ENCODE peak calls at places on chromosomes 13 and 19, in six cellular contexts. One of them, this sample, is unnamed.

GRCh38 chr19:3338541-3339181 is 27.7 kb upstream of the NFIC start:
- DNase-seq in A549: no peak
- DNase-seq in thoracic aorta: no peak
- DNase-seq in CD8-positive, alpha-beta T cell: peak; percentile 71
- DNase-seq in right lobe of liver: peak; percentile 57
- DNase-seq in psoas muscle: no peak
- DNase-seq in this sample: peak; percentile 90

GRCh38 chr19:6272913-6273600 is 6.7 kb downstream of the MLLT1 start:
- DNase-seq in A549: no peak
- DNase-seq in thoracic aorta: no peak
- DNase-seq in CD8-positive, alpha-beta T cell: no peak
- DNase-seq in right lobe of liver: no peak
- DNase-seq in psoas muscle: no peak
- DNase-seq in this sample: no peak

GRCh38 chr19:2261438-2262172 is 5.4 kb upstream of the JSRP1 start:
- DNase-seq in A549: peak; percentile 56
- DNase-seq in thoracic aorta: no peak
- DNase-seq in CD8-positive, alpha-beta T cell: peak; percentile 59
- DNase-seq in right lobe of liver: no peak
- DNase-seq in psoas muscle: peak; percentile 76
- DNase-seq in this sample: peak; percentile 51

GRCh38 chr13:111861766-111862366 is 205.1 kb upstream of the SOX1 start:
- DNase-seq in A549: no peak
- DNase-seq in thoracic aorta: no peak
- DNase-seq in CD8-positive, alpha-beta T cell: no peak
- DNase-seq in right lobe of liver: no peak
- DNase-seq in psoas muscle: no peak
- DNase-seq in this sample: no peak

GRCh38 chr13:99987180-99988047 is 5.8 kb downstream of the ZIC2 start:
- DNase-seq in A549: no peak
- DNase-seq in thoracic aorta: no peak
- DNase-seq in CD8-positive, alpha-beta T cell: no peak
- DNase-seq in right lobe of liver: no peak
- DNase-seq in psoas muscle: no peak
- DNase-seq in this sample: no peak

GRCh38 chr13:73059460-73060250 is 850 bp downstream of the KLF5 start:
- DNase-seq in A549: no peak
- DNase-seq in thoracic aorta: no peak
- DNase-seq in CD8-positive, alpha-beta T cell: peak; percentile 48
- DNase-seq in right lobe of liver: peak; percentile 82
- DNase-seq in psoas muscle: peak; percentile 85
- DNase-seq in this sample: peak; percentile 82

GRCh38 chr19:45130888-45131615 is 29.7 kb downstream of the NKPD1 start:
- DNase-seq in A549: peak; percentile 54
- DNase-seq in thoracic aorta: no peak
- DNase-seq in CD8-positive, alpha-beta T cell: no peak
- DNase-seq in right lobe of liver: peak; percentile 47
- DNase-seq in psoas muscle: no peak
- DNase-seq in this sample: no peak

GRCh38 chr13:36536546-36536945 is 104.3 kb downstream of the CCNA1 start:
- DNase-seq in A549: no peak
- DNase-seq in thoracic aorta: no peak
- DNase-seq in CD8-positive, alpha-beta T cell: no peak
- DNase-seq in right lobe of liver: no peak
- DNase-seq in psoas muscle: no peak
- DNase-seq in this sample: no peak

GRCh38 chr19:47564081-47564480 is 8.9 kb downstream of the ZNF541 start:
- DNase-seq in A549: no peak
- DNase-seq in thoracic aorta: no peak
- DNase-seq in CD8-positive, alpha-beta T cell: no peak
- DNase-seq in right lobe of liver: no peak
- DNase-seq in psoas muscle: no peak
- DNase-seq in this sample: peak; percentile 69

GRCh38 chr13:103066991-103067390 is 774 bp upstream of the SLC10A2 start:
- DNase-seq in A549: no peak
- DNase-seq in thoracic aorta: no peak
- DNase-seq in CD8-positive, alpha-beta T cell: no peak
- DNase-seq in right lobe of liver: no peak
- DNase-seq in psoas muscle: no peak
- DNase-seq in this sample: no peak

GRCh38 chr13:97301382-97302095 is 79.4 kb downstream of the MBNL2 start:
- DNase-seq in A549: no peak
- DNase-seq in thoracic aorta: no peak
- DNase-seq in CD8-positive, alpha-beta T cell: no peak
- DNase-seq in right lobe of liver: no peak
- DNase-seq in psoas muscle: no peak
- DNase-seq in this sample: no peak

GRCh38 chr13:23644527-23644926 is 74.3 kb downstream of the TNFRSF19 start:
- DNase-seq in A549: no peak
- DNase-seq in thoracic aorta: no peak
- DNase-seq in CD8-positive, alpha-beta T cell: no peak
- DNase-seq in right lobe of liver: no peak
- DNase-seq in psoas muscle: no peak
- DNase-seq in this sample: no peak

GRCh38 chr13:70960841-70961443 is 852.7 kb upstream of the KLHL1 start:
- DNase-seq in A549: peak; percentile 14
- DNase-seq in thoracic aorta: no peak
- DNase-seq in CD8-positive, alpha-beta T cell: no peak
- DNase-seq in right lobe of liver: no peak
- DNase-seq in psoas muscle: no peak
- DNase-seq in this sample: no peak
- TF ChIP-seq CTCF in A549: peak; percentile 48
- TF ChIP-seq CTCF in thoracic aorta: no peak
- TF ChIP-seq CTCF in CD8-positive, alpha-beta T cell: no peak
- TF ChIP-seq CTCF in right lobe of liver: peak; percentile 68
- TF ChIP-seq CTCF in psoas muscle: peak; percentile 37
- TF ChIP-seq CTCF in this sample: peak; percentile 54

DNA sequence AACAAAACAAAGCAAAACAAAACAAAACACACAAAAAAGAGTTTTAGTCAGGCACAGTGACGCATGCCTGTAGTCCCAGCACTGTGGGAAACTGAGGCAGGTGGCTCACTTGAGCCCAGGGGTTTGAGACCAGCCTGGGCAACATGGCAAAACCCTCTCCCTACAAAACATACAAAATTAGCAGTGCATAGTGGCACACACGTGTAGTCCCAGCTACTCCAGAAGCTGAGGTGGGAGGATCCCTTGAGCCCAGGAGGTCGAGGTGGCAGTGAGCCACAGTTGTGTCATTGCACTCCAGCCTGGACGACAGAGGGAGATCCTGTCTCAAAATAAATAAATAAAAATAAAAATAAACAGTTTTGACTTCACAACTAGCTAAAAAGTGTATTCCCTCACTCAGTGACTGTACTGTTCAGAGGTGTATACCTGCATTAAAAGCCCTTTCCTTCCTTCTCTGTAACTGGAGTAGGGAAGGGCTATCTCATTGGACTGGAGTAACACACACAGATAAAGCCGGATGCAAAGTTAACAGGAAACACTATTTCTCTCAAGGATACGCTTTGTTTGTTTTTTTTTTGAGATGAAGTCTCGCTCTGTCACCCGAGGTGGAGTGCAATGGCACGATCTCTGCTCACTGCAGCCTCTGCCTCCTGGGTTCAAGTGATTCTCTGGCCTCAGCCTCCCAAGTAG is 3.7 kb upstream of the BAX start:
- DNase-seq in A549: no peak
- DNase-seq in thoracic aorta: no peak
- DNase-seq in CD8-positive, alpha-beta T cell: no peak
- DNase-seq in right lobe of liver: no peak
- DNase-seq in psoas muscle: no peak
- DNase-seq in this sample: no peak
- H3K27ac ChIP-seq in A549: no peak overlapping the region
- H3K27ac ChIP-seq in thoracic aorta: no peak overlapping the region
- H3K27ac ChIP-seq in CD8-positive, alpha-beta T cell: no peak overlapping the region
- H3K27ac ChIP-seq in right lobe of liver: no peak overlapping the region
- H3K27ac ChIP-seq in psoas muscle: no peak overlapping the region
- H3K27ac ChIP-seq in this sample: no peak overlapping the region

DNA sequence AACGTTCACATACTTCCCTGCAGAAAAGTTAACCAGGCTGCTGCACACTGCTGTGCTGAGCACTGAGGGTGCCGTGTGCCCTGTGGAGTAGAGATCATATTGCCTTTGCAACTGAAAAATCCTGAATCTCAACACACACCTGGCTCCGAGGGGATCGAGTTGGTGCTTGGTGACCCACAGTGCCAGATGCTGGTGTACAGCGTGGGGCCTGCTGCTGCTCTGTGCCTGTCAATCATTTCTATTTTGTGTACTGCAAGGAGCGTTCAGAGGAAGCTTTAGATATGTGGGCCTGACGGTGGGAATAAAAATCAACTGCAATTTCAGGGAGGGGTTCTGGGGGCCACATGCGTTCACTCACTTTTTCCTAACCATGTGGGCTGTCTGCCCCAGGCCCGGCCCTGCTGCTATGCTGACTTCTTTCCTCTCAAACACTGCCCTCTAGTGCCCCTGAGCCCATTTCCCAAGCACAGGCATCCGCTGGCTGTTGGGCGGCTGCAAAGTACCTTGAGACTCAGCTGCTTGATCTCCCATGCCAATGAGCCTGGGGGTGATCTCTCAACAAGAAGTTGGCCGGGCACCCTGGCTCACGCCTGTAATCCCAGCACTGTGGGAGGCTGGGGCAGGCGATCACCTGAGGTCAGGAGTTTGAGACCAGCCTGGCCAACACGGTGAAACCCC is 9.7 kb upstream of the LENG8 start:
- DNase-seq in A549: peak; percentile 64
- DNase-seq in thoracic aorta: no peak
- DNase-seq in CD8-positive, alpha-beta T cell: no peak
- DNase-seq in right lobe of liver: no peak
- DNase-seq in psoas muscle: no peak
- DNase-seq in this sample: peak; percentile 98
- TF ChIP-seq CTCF in A549: peak; percentile 51
- TF ChIP-seq CTCF in thoracic aorta: no peak
- TF ChIP-seq CTCF in CD8-positive, alpha-beta T cell: no peak
- TF ChIP-seq CTCF in right lobe of liver: peak; percentile 35
- TF ChIP-seq CTCF in psoas muscle: no peak
- TF ChIP-seq CTCF in this sample: peak; percentile 60

GRCh38 chr13:43786766-43787517 is at the start of gene ENOX1:
- DNase-seq in A549: peak; percentile 54
- DNase-seq in thoracic aorta: no peak
- DNase-seq in CD8-positive, alpha-beta T cell: no peak
- DNase-seq in right lobe of liver: peak; percentile 46
- DNase-seq in psoas muscle: peak; percentile 80
- DNase-seq in this sample: peak; percentile 38
- H3K27ac ChIP-seq in A549: peak within 1 kb of the TSS; percentile 63
- H3K27ac ChIP-seq in thoracic aorta: no peak within 1 kb of the TSS
- H3K27ac ChIP-seq in CD8-positive, alpha-beta T cell: no peak within 1 kb of the TSS
- H3K27ac ChIP-seq in right lobe of liver: no peak within 1 kb of the TSS
- H3K27ac ChIP-seq in psoas muscle: peak within 1 kb of the TSS; percentile 70
- H3K27ac ChIP-seq in this sample: no peak within 1 kb of the TSS